ENCODE peak calls at places on chromosome 6, in five cellular contexts. D is HepG2, F is GM12878, Q is right lobe of liver, M is heart left ventricle. B is an unnamed sample.
A peak's percentile ranks its signal among the peaks of the same experiment; 100 is the strongest.

GRCh38 chr6:1735239-1735803 is 125.6 kb downstream of the FOXC1 start:
- ATAC-seq in D (no peak), F (no peak), M (no peak), Q (no peak), B (no peak)

GRCh38 chr6:162899148-162899547 is 171.4 kb downstream of the PACRG start:
- ATAC-seq in M (peak; percentile 55), D (peak; percentile 50), Q (no peak), F (no peak), B (no peak)

GRCh38 chr6:11775791-11776409 is 2.7 kb downstream of the ADTRP start:
- ATAC-seq in M (no peak), D (no peak), Q (no peak), F (no peak), B (no peak)

GRCh38 chr6:75935473-75935793 is 137.0 kb downstream of the IMPG1 start:
- ATAC-seq in F (no peak), Q (no peak), M (no peak), D (peak; percentile 22), B (no peak)

GRCh38 chr6:22825210-22825609 is 255.8 kb downstream of the HDGFL1 start:
- ATAC-seq in M (no peak), Q (no peak), D (no peak), F (no peak), B (no peak)

GRCh38 chr6:167047554-167047953 is 48.4 kb downstream of the CEP43 start:
- ATAC-seq in M (no peak), F (peak; percentile 87), Q (no peak), D (no peak), B (no peak)

GRCh38 chr6:90948540-90948939 is 361.7 kb upstream of the MAP3K7 start:
- ATAC-seq in M (no peak), Q (peak; percentile 30), F (no peak), D (no peak), B (no peak)

GRCh38 chr6:117605169-117605826 is 3.0 kb upstream of the GOPC start:
- ATAC-seq in M (no peak), D (peak; percentile 33), Q (peak; percentile 63), F (peak; percentile 51), B (no peak)

GRCh38 chr6:27617046-27617687 is 144.3 kb upstream of the ZNF184 start:
- ATAC-seq in Q (no peak), F (peak; percentile 69), D (peak; percentile 74), M (no peak), B (no peak)

GRCh38 chr6:7264041-7264440 is 49.0 kb downstream of the SSR1 start:
- ATAC-seq in F (no peak), Q (no peak), M (no peak), D (no peak), B (no peak)

GRCh38 chr6:53543341-53544010 is 1.4 kb downstream of the GCLC start:
- ATAC-seq in F (no peak), M (no peak), Q (no peak), D (no peak), B (no peak)

GRCh38 chr6:40958740-40959139 is 80.3 kb downstream of the UNC5CL start:
- ATAC-seq in D (peak; percentile 46), Q (no peak), F (no peak), M (no peak), B (no peak)

GRCh38 chr6:139539852-139540251 is 165.4 kb upstream of the CITED2 start:
- ATAC-seq in Q (no peak), M (peak; percentile 36), F (no peak), D (peak; percentile 91), B (peak; percentile 87)

GRCh38 chr6:144920391-144920983 is 635.4 kb downstream of the UTRN start:
- ATAC-seq in M (no peak), D (no peak), F (no peak), Q (no peak), B (no peak)

GRCh38 chr6:12049165-12049564 is 37.1 kb downstream of the HIVEP1 start:
- ATAC-seq in F (peak; percentile 61), Q (no peak), D (no peak), M (no peak), B (no peak)

GRCh38 chr6:1482381-1483166 is 93.2 kb downstream of the FOXF2 start:
- ATAC-seq in D (no peak), Q (no peak), M (no peak), F (peak; percentile 81), B (no peak)

GRCh38 chr6:128199461-128199860 is 298.6 kb upstream of the THEMIS start:
- ATAC-seq in F (no peak), M (no peak), D (no peak), Q (no peak), B (no peak)

GRCh38 chr6:133407320-133408100 is 166.4 kb downstream of the EYA4 start:
- ATAC-seq in M (no peak), Q (no peak), F (no peak), D (no peak), B (no peak)

GRCh38 chr6:166977626-166978550 is 21.3 kb upstream of the CEP43 start:
- ATAC-seq in M (no peak), D (no peak), Q (no peak), F (no peak), B (no peak)

GRCh38 chr6:90212274-90212673 is 84.4 kb downstream of the BACH2 start:
- ATAC-seq in F (no peak), M (no peak), D (no peak), Q (no peak), B (no peak)

GRCh38 chr6:26388014-26388413 is 5.1 kb downstream of the BTN2A2 start:
- ATAC-seq in Q (no peak), D (peak; percentile 86), F (no peak), M (no peak), B (no peak)

GRCh38 chr6:106535012-106535411 is 94.3 kb downstream of the RTN4IP1 start:
- ATAC-seq in Q (no peak), D (no peak), M (no peak), F (no peak), B (no peak)

GRCh38 chr6:41687501-41688175 is 47.8 kb downstream of the TFEB start:
- ATAC-seq in M (no peak), Q (no peak), D (no peak), F (no peak), B (no peak)

GRCh38 chr6:77624468-77624867 is 28.4 kb upstream of the MEI4 start:
- ATAC-seq in D (no peak), F (no peak), M (no peak), Q (no peak), B (no peak)

GRCh38 chr6:7580927-7581618 is 8.9 kb upstream of the SNRNP48 start:
- ATAC-seq in Q (peak; percentile 73), F (no peak), M (no peak), D (peak; percentile 73), B (no peak)

GRCh38 chr6:154460306-154461071 is 50.0 kb downstream of the CNKSR3 start:
- ATAC-seq in F (no peak), D (peak; percentile 92), M (no peak), Q (peak; percentile 83), B (no peak)

GRCh38 chr6:112196290-112196689 is 58.1 kb downstream of the LAMA4 start:
- ATAC-seq in M (no peak), D (no peak), F (no peak), Q (no peak), B (no peak)

GRCh38 chr6:112202639-112203341 is 51.6 kb downstream of the LAMA4 start:
- ATAC-seq in Q (no peak), D (no peak), F (peak; percentile 94), M (no peak), B (peak; percentile 17)

GRCh38 chr6:112197636-112198035 is 56.7 kb downstream of the LAMA4 start:
- ATAC-seq in Q (no peak), M (no peak), F (no peak), D (no peak), B (no peak)

GRCh38 chr6:112198582-112198981 is 55.8 kb downstream of the LAMA4 start:
- ATAC-seq in M (no peak), D (no peak), Q (no peak), F (no peak), B (no peak)

DNA sequence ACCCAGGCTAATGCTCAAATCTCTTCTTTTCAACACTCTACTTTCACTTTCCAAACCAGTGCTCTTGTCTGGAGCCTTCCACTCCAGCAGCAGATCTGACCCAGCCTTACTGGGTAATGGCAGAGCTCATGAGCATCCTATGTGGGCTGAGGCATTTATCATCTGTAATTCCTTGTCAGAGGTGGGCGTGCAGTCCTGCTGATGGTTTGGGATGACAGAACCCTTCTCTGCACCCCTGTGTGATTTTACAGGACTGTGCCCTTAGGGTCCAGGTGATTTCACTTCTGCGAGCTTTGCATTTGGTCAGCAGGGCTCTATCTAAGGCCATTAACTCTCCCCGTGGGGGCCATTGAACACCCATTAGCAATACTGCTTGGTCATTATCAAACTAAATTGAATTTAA is 55.4 kb downstream of the LAMA4 start:
- ATAC-seq in Q (no peak), F (peak; percentile 22), M (no peak), D (no peak), B (no peak)
- H3K27ac ChIP-seq in Q (no peak overlapping the region), F (no peak overlapping the region), M (no peak overlapping the region), D (no peak overlapping the region), B (peak overlapping the region; percentile 64)

DNA sequence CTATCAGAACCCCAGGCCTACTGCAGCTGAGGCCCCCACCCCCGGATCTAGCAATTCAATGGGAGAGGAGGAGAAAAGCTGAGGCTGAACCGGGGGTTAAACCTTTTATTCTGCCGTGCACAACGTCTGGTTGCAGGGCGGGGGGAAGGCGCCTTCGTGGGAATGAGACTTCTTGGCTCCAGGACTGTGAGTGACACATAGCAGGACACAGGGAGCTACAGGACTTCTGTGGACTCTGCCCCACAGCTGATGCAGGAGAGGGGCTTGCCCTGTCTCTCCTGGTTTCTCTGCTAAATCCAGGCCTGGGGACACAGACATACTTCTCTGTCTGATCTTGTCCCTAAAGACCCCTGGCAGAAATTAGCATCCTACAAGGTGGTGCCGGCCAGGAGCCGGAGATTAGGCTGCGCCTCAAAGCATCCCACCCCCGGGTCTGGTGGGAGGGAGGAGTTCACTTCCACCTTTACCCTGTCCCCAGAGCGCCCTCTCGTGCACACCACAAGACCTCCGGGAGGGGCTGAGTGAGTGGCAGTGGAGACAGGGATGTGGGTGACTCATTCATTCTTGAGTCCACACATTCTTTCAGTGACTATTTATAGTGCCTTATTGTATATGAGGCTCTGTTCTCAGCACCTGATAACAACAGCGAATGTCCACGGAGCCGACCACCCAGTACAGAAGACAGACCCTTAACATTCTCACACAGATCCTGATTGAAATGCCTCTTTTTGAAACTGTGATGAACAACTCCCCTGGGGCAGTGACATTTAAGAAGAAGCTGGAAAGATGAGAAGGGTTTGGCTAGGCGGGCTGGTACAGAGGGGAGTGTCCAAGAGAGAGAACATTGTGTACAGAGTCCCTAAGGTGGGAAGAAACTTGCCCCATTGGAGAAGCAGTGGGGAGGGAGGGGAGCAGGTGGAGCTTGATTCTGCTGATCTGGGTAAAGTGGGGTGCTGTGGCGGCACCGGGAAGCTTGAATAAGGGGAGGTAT is 38.9 kb downstream of the GMPR start:
- ATAC-seq in D (peak; percentile 96), M (peak; percentile 88), Q (no peak), F (peak; percentile 88), B (peak; percentile 89)
- TF ChIP-seq POLR2A in D (no peak), M (no peak), Q (no peak), F (no peak), B (no peak)

DNA sequence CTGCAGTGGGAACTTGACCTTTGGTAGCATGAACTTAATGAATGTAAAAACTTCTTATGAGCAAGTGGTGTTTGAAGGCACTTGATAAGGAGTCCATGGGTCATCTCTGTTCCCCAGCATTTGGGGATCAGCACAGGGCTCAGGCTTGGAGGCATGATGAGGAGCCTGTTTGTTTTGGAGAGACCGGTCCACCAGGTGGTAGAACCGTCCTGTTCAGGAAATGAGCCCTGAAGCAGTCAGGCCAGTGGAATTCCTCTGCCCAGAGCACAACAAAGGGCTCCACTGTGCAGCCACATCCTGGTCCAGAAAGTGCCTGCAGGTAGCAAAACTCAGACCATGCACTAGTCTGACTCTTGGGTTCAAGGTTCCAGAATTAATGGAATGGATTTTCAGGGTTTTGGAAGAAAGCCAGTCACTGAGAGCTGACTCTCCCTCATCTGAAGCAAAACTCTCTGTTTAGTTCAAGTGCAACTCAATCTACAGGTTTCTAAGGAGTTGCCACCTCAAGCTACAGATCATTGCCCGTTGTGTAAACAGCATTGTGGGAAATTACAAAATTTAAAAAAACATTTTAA is 52.3 kb upstream of the ADGRF1 start:
- ATAC-seq in M (no peak), Q (peak; percentile 39), F (no peak), D (peak; percentile 99), B (no peak)
- H3K4me1 ChIP-seq in M (peaks cover 9% of the 10 kb centered on the region), Q (no peaks in the 10 kb centered on the region), F (no peaks in the 10 kb centered on the region), D (peaks cover 75% of the 10 kb centered on the region), B (peaks cover 67% of the 10 kb centered on the region)

GRCh38 chr6:3997144-3997770 is 81.7 kb downstream of the FAM217A start:
- ATAC-seq in F (no peak), D (no peak), Q (no peak), M (peak; percentile 26), B (peak; percentile 36)
- H3K27ac ChIP-seq in F (no peak overlapping the region), D (no peak overlapping the region), Q (no peak overlapping the region), M (no peak overlapping the region), B (peak overlapping the region; percentile 34)